ENCODE peak calls at places on chromosomes 6 and 20, in seven cellular contexts. Y is cardiac muscle cell, P is endodermal cell, I is transverse colon, T is right atrium auricular region, Q is MM.1S, L is tibial nerve. V is an unnamed sample. For H3K27me3, the result is how much of the 10 kb centered on the place peaks cover.

GRCh38 chr20:53795170-53795569 is 201.5 kb upstream of the ZNF217 start:
- DNase-seq in T (no peak), L (no peak), Q (no peak), I (no peak), P (no peak), Y (no peak), V (no peak)

GRCh38 chr6:52389264-52389625 is 27.3 kb downstream of the PAQR8 start:
- DNase-seq in P (no peak), Q (no peak), L (no peak), Y (peak), T (no peak), I (no peak), V (no peak)

GRCh38 chr20:14334306-14334930 is 3.0 kb downstream of the FLRT3 start:
- DNase-seq in L (no peak), Y (peak), P (peak), Q (peak), I (no peak), T (no peak), V (no peak)

GRCh38 chr6:23980965-23981364 is 145.1 kb upstream of the NRSN1 start:
- DNase-seq in T (no peak), Q (no peak), L (no peak), P (no peak), Y (no peak), I (no peak), V (no peak)

GRCh38 chr6:107877968-107878367 is 53.9 kb upstream of the SCML4 start:
- DNase-seq in I (no peak), L (no peak), Y (no peak), P (no peak), Q (peak), T (no peak), V (peak)

GRCh38 chr20:21396921-21397340 is 395 bp downstream of the NKX2-4 start:
- DNase-seq in I (no peak), T (no peak), P (peak), Y (no peak), L (no peak), Q (no peak), V (peak)

GRCh38 chr20:50930139-50931047 is 844 bp downstream of the ADNP start:
- DNase-seq in Q (peak), P (peak), L (no peak), I (peak), Y (no peak), T (no peak), V (peak)

GRCh38 chr6:157335829-157336228 is 12.5 kb upstream of the TMEM242 start:
- DNase-seq in T (no peak), Q (no peak), I (no peak), Y (no peak), P (no peak), L (no peak), V (no peak)

GRCh38 chr6:17057322-17057721 is 44.5 kb upstream of the STMND1 start:
- DNase-seq in P (no peak), Q (no peak), T (no peak), L (no peak), Y (peak), I (no peak), V (no peak)

GRCh38 chr6:44606976-44607375 is 219.5 kb downstream of the CDC5L start:
- DNase-seq in L (no peak), I (no peak), Y (no peak), T (no peak), P (peak), Q (no peak), V (no peak)

GRCh38 chr6:28134015-28134414 is 7.7 kb upstream of the ZKSCAN8 start:
- DNase-seq in P (peak), I (no peak), T (no peak), Y (peak), Q (peak), L (no peak), V (no peak)

GRCh38 chr6:35920793-35921732 is at the start of gene SRPK1:
- DNase-seq in L (peak), Y (peak), P (peak), Q (peak), I (peak), T (peak), V (peak)
- TF ChIP-seq CTCF in L (no peak), Y (no peak), P (peak), Q (no peak), I (no peak), T (no peak), V (no peak)

DNA sequence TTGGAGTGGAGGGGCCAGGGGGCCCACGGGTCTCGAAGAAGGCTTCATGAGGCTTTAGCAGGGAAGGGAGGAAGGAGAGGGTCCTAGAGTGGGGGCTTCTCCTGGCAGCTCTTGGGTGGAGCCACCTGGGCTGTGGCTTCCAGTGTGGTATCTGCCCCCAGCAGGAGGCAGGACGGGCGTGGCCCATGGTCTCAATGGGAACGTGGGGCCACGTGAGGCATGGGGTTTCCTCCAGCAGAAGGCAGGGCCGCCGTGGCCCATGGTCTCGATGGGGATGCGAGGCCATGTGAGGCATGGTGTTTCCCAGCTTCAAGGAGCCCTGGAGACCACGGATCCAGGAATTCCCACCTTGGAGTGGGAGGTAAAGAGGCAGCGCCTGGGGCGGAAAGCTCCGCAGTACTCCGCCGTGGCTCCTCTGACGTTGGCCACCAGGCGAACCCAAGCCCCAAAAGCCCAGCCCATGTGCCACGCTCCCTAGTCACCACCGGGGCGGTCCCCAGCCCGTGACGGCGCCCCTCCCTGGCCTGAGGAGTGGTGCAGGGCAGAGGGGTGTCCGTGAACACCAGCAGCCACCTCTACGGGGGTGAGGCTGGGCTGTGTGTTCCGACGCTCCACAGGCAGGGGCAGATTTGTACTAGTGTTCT is 62.0 kb upstream of the GATA5 start:
- DNase-seq in I (no peak), T (no peak), P (peak), Y (no peak), Q (no peak), L (no peak), V (no peak)
- H3K27me3 ChIP-seq in I (under half), T (under half), P (under half), Y (under half), Q (half or more), L (under half), V (under half)

GRCh38 chr20:35568645-35569044 is 26.8 kb downstream of the ERGIC3 start:
- DNase-seq in L (no peak), I (peak), Q (peak), Y (no peak), T (no peak), P (peak), V (no peak)
- TF ChIP-seq CTCF in L (no peak), I (peak), Q (peak), Y (no peak), T (no peak), P (peak), V (peak)

DNA sequence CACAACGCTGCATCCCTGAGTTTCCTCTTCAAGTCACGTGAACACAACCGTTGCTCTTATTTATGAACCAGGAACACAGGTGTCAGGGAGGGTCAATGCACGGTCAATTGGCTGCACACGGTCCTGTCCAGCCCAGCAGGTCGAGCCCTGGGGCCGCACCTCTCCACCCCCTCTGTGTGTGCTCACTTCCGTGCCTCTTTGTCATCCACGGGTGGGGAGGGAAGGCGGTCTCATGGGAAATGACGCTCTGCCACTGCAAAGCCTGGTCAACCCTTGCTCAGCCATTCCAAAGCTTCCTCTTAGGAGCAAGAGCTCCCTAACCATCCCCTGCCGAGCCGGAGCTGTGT is 38.7 kb downstream of the DACT2 start:
- DNase-seq in Y (no peak), I (no peak), L (no peak), Q (no peak), P (no peak), T (no peak), V (no peak)
- H3K27me3 ChIP-seq in Y (under half), I (under half), L (under half), Q (under half), P (under half), T (under half), V (under half)

DNA sequence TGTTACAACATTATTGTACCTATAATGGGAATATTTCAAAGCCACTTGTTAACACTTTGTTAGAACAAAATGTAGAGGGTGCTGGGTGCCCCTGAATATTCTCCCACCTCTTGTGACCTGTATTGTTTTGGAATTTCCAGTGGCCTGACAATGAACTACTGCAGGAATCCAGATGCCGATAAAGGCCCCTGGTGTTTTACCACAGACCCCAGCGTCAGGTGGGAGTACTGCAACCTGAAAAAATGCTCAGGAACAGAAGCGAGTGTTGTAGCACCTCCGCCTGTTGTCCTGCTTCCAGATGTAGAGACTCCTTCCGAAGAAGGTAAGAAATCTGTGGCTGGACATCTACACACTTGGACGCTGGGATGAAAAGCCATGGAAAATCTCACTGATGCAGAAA is 28.9 kb downstream of the PLG start:
- DNase-seq in T (no peak), L (no peak), P (peak), I (no peak), Q (no peak), Y (no peak), V (no peak)
- TF ChIP-seq CTCF in T (no peak), L (no peak), P (peak), I (no peak), Q (no peak), Y (peak), V (peak)

GRCh38 chr20:63087872-63088680 is 81.3 kb upstream of the BHLHE23 start:
- DNase-seq in I (peak), P (peak), Y (no peak), T (no peak), Q (no peak), L (no peak), V (no peak)

GRCh38 chr20:63089051-63089907 is 82.5 kb upstream of the BHLHE23 start:
- DNase-seq in P (peak), T (no peak), Q (no peak), L (no peak), Y (no peak), I (peak), V (no peak)

GRCh38 chr20:63091901-63092659 is 85.3 kb upstream of the BHLHE23 start:
- DNase-seq in T (no peak), L (no peak), P (peak), Y (no peak), Q (no peak), I (peak), V (no peak)

GRCh38 chr20:63090682-63091571 is 84.2 kb upstream of the BHLHE23 start:
- DNase-seq in Y (no peak), Q (no peak), T (no peak), P (peak), L (no peak), I (peak), V (no peak)

DNA sequence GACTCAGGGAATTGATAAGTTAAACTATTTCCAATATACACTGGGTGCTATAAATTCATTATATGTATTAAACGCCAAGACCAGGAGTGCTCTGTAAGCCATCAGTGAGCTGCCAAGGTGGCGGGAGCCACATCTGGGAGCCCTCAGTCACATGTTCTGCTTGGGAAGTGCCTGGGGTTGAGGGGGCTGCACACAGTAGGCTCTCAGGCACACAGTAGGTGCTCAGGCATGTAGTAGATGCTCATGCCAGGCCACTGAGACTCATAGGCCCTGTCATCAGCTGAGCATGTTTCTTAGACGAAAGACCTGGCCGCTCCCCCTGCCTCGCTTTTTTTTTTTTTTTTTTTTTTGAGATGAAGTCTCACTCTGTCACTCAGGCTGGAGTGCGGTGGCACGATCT is 83.3 kb upstream of the BHLHE23 start:
- DNase-seq in Y (no peak), T (no peak), L (no peak), P (peak), I (no peak), Q (no peak), V (no peak)
- H3K27me3 ChIP-seq in Y (under half), T (under half), L (under half), P (under half), I (half or more), Q (half or more), V (under half)

DNA sequence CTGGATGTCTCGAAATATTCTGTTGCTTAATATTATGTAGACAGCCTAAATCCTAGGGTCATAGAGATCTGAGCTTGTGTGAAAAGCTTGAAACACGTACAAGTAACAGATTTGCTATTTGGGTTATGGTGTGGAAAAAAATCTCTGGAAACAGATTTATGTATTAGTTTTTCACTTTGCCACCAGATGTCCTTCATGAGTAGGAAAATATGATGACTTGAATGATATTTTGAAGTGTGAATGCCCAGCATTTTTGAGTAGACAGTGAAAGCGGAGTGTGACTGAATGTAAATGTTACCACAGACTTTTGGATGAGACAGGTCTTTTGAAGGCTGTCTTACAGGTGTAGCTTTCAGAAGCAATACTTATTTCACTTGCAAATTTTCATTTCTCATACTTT is 4.2 kb upstream of the BMP6 start:
- DNase-seq in Q (peak), P (no peak), L (no peak), Y (peak), I (no peak), T (no peak), V (no peak)
- TF ChIP-seq CTCF in Q (peak), P (no peak), L (peak), Y (peak), I (no peak), T (no peak), V (peak)

DNA sequence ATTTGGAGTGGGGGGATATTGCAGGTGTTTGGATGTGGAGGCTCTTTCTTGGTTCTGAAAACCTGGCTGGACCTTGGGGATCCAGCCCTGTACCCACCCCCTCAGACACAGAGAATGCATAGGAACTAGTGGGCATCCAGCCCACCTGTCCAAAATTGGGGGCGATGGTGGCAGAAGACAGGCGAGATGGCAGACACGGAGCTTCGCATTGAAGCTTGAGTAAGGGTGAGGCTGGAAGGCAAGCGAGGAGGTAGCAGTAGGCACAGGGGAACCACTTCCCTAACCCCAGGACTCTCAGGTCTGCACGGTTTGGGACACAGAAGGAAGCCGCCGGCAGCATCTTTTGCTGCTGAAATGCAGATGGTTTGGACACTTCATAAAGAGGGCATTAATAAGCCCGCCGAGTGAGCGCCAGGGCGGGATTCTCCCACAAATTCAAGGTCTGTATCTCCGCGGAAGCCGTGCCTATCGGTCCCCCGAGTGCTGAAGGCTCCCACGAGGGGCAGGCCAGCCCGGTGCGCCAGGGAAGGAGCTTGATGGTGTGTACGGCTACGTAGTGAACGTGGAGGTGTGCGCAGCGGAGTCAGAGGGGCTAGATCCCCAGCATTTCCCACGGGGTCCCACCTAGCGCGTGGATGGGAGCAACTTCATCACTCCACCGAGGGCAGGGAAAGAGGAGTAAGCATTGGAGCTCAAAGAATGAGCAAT is 1.6 kb upstream of the FOXA2 start:
- DNase-seq in Y (no peak), T (no peak), L (no peak), Q (no peak), P (peak), I (no peak), V (no peak)
- H3K27me3 ChIP-seq in Y (half or more), T (half or more), L (half or more), Q (under half), P (half or more), I (half or more), V (under half)

V was measured in GM06990.